ENCODE peak calls at places on chromosomes 11 and 22, in seven cellular contexts. C is OCI-LY7, T is neuronal stem cell, Q is body of pancreas, R is left ventricle myocardium superior, V is HFFc6, P is hypothalamus. D is an unnamed sample.

GRCh38 chr11:129225190-129225589 is 33.1 kb upstream of the ARHGAP32 start:
- DNase-seq in R (no peak), T (no peak), V (peak; percentile 49), C (no peak), Q (no peak), P (no peak), D (no peak)

GRCh38 chr11:33377100-33377851 is 120.1 kb downstream of the HIPK3 start:
- DNase-seq in V (no peak), T (peak; percentile 11), P (no peak), Q (no peak), R (no peak), C (no peak), D (peak; percentile 5)

GRCh38 chr22:45720875-45721378 is 49.3 kb downstream of the ATXN10 start:
- DNase-seq in C (no peak), T (no peak), V (no peak), R (no peak), P (no peak), Q (no peak), D (no peak)

GRCh38 chr11:56234155-56234554 is at the start of gene OR5T2:
- DNase-seq in V (no peak), C (no peak), P (no peak), T (no peak), Q (no peak), R (no peak), D (no peak)

GRCh38 chr22:41947181-41948080 is 479 bp upstream of the CENPM start:
- DNase-seq in T (no peak), P (no peak), Q (no peak), C (peak; percentile 67), V (no peak), R (no peak), D (no peak)

GRCh38 chr11:65899356-65900124 is 648 bp downstream of the FOSL1 start:
- DNase-seq in Q (peak; percentile 58), P (no peak), C (peak; percentile 19), T (no peak), V (peak; percentile 77), R (peak; percentile 72), D (peak; percentile 45)

GRCh38 chr11:68724293-68724692 is 27.0 kb downstream of the TESMIN start:
- DNase-seq in V (no peak), T (no peak), R (no peak), P (no peak), Q (no peak), C (no peak), D (no peak)

GRCh38 chr11:27795955-27796861 is 96.0 kb upstream of the BDNF start:
- DNase-seq in P (no peak), R (peak; percentile 37), T (peak; percentile 57), C (no peak), Q (no peak), V (no peak), D (peak; percentile 87)

GRCh38 chr11:115360186-115360824 is 143.9 kb downstream of the CADM1 start:
- DNase-seq in V (no peak), Q (no peak), T (no peak), C (no peak), R (no peak), P (no peak), D (no peak)

GRCh38 chr11:78085972-78086371 is 6.3 kb upstream of the NDUFC2 start:
- DNase-seq in P (no peak), T (no peak), R (no peak), V (no peak), C (no peak), Q (no peak), D (no peak)

GRCh38 chr22:22877523-22878210 is 9.9 kb upstream of the IGLL5 start:
- DNase-seq in P (no peak), R (peak; percentile 71), C (peak; percentile 75), V (peak; percentile 48), Q (peak; percentile 56), T (peak; percentile 64), D (peak; percentile 87)

GRCh38 chr11:86949995-86950993 is 4.9 kb downstream of the FZD4 start:
- DNase-seq in Q (no peak), V (peak; percentile 64), T (no peak), C (no peak), R (no peak), P (no peak), D (no peak)

GRCh38 chr11:117087446-117087845 is 10.8 kb downstream of the SIK3 start:
- DNase-seq in Q (no peak), R (no peak), C (no peak), V (no peak), T (no peak), P (no peak), D (no peak)

GRCh38 chr22:44116331-44116730 is 64.4 kb upstream of the PARVG start:
- DNase-seq in V (no peak), C (no peak), T (no peak), R (peak; percentile 23), Q (peak; percentile 1), P (no peak), D (no peak)

GRCh38 chr11:96579642-96580041 is 189.8 kb downstream of the JRKL start:
- DNase-seq in T (no peak), P (no peak), C (no peak), R (no peak), Q (no peak), V (no peak), D (no peak)

GRCh38 chr22:47168900-47169800 is 406.7 kb downstream of the TBC1D22A start:
- DNase-seq in P (no peak), V (no peak), C (no peak), T (no peak), Q (peak; percentile 15), R (no peak), D (peak; percentile 35)

GRCh38 chr11:65478411-65479183 is 20.2 kb upstream of the MALAT1 start:
- DNase-seq in P (peak; percentile 37), R (peak; percentile 81), Q (peak; percentile 59), C (no peak), T (no peak), V (no peak), D (peak; percentile 34)

GRCh38 chr11:128190312-128190711 is 397.0 kb downstream of the ETS1 start:
- DNase-seq in T (no peak), V (no peak), R (no peak), C (no peak), Q (no peak), P (no peak), D (no peak)

GRCh38 chr22:45600791-45601730 is 70.6 kb upstream of the ATXN10 start:
- DNase-seq in Q (no peak), P (no peak), T (no peak), R (no peak), C (no peak), V (no peak), D (no peak)

GRCh38 chr11:50298182-50298988 is 265.7 kb downstream of the OR4C45 start:
- DNase-seq in V (no peak), P (no peak), Q (no peak), C (no peak), R (peak; percentile 41), T (no peak), D (no peak)

GRCh38 chr11:61150656-61151544 is 10.3 kb downstream of the VPS37C start:
- DNase-seq in R (no peak), V (no peak), P (no peak), Q (no peak), T (no peak), C (no peak), D (peak; percentile 53)

GRCh38 chr11:1516273-1517067 is 29.9 kb upstream of the MOB2 start:
- DNase-seq in T (no peak), V (peak; percentile 84), Q (no peak), C (no peak), R (peak; percentile 22), P (no peak), D (no peak)

GRCh38 chr11:69129647-69130046 is 26.1 kb upstream of the SMIM38 start:
- DNase-seq in T (no peak), Q (no peak), C (no peak), R (no peak), V (no peak), P (no peak), D (no peak)

GRCh38 chr22:26848244-26848920 is 191.0 kb downstream of the MIAT start:
- DNase-seq in R (no peak), Q (no peak), C (no peak), P (no peak), T (no peak), V (no peak), D (peak; percentile 43)

GRCh38 chr11:17350455-17351170 is 987 bp upstream of the NCR3LG1 start:
- DNase-seq in C (no peak), R (no peak), Q (no peak), P (no peak), T (no peak), V (no peak), D (no peak)

GRCh38 chr11:17546240-17546639 is 819 bp upstream of the OTOG start:
- DNase-seq in Q (no peak), C (no peak), V (no peak), T (no peak), P (no peak), R (no peak), D (no peak)

GRCh38 chr11:119206512-119207299 is 567 bp downstream of the CBL start:
- DNase-seq in R (peak; percentile 65), C (peak; percentile 54), P (peak; percentile 57), Q (peak; percentile 32), V (no peak), T (peak; percentile 17), D (peak; percentile 75)